ENCODE peak calls at places on chromosomes 1 and 21, in ten cellular contexts. N is colonic mucosa; S is breast epithelium; M is left ventricle myocardium inferior; T is WTC11; O is AG09309; G is dorsolateral prefrontal cortex; R is HL-60; K is AG10803; F is CD8-positive, alpha-beta T cell. Z is an unnamed sample.

GRCh38 chr1:31390071-31390470 is 17.2 kb upstream of the FABP3 start:
- DNase-seq in N (peak), S (peak), M (no peak), T (no peak), O (no peak), G (no peak), R (no peak), K (no peak), F (no peak), Z (no peak)

GRCh38 chr1:25651824-25652741 is 35.5 kb downstream of the MAN1C1 start:
- DNase-seq in N (no peak), S (no peak), M (peak), T (no peak), O (no peak), G (no peak), R (no peak), K (no peak), F (no peak), Z (no peak)

GRCh38 chr1:86992790-86993189 is 78.4 kb downstream of the HS2ST1 start:
- DNase-seq in N (no peak), S (no peak), M (no peak), T (no peak), O (no peak), G (no peak), R (no peak), K (no peak), F (no peak), Z (no peak)

GRCh38 chr1:228077565-228078330 is 4.8 kb upstream of the ARF1 start:
- DNase-seq in N (no peak), S (no peak), M (peak), T (no peak), O (no peak), G (no peak), R (no peak), K (no peak), F (no peak), Z (no peak)

GRCh38 chr1:86849756-86850155 is 64.2 kb downstream of the SELENOF start:
- DNase-seq in N (no peak), S (no peak), M (no peak), T (no peak), O (no peak), G (no peak), R (no peak), K (no peak), F (no peak), Z (no peak)

GRCh38 chr1:93635614-93636543 is 45.8 kb downstream of the BCAR3 start:
- DNase-seq in N (no peak), S (no peak), M (no peak), T (peak), O (no peak), G (no peak), R (no peak), K (peak), F (no peak), Z (peak)

GRCh38 chr1:197096137-197096536 is 29.1 kb upstream of the F13B start:
- DNase-seq in N (no peak), S (no peak), M (no peak), T (no peak), O (no peak), G (no peak), R (no peak), K (no peak), F (no peak), Z (no peak)

GRCh38 chr1:59453297-59453970 is 156.5 kb downstream of the FGGY start:
- DNase-seq in N (no peak), S (no peak), M (no peak), T (no peak), O (no peak), G (no peak), R (no peak), K (no peak), F (no peak), Z (no peak)

GRCh38 chr1:40651138-40651857 is 14.2 kb downstream of the RIMS3 start:
- DNase-seq in N (peak), S (no peak), M (peak), T (no peak), O (no peak), G (peak), R (no peak), K (no peak), F (no peak), Z (no peak)

GRCh38 chr21:41137889-41138288 is 30.1 kb upstream of the BACE2 start:
- DNase-seq in N (no peak), S (no peak), M (no peak), T (no peak), O (no peak), G (no peak), R (no peak), K (no peak), F (no peak), Z (no peak)

GRCh38 chr1:85612704-85613361 is 32.3 kb downstream of the CCN1 start:
- DNase-seq in N (no peak), S (no peak), M (no peak), T (no peak), O (peak), G (no peak), R (no peak), K (peak), F (no peak), Z (no peak)

GRCh38 chr21:46089285-46089684 is 8.6 kb upstream of the COL6A2 start:
- DNase-seq in N (no peak), S (no peak), M (no peak), T (no peak), O (no peak), G (no peak), R (no peak), K (peak), F (no peak), Z (no peak)

GRCh38 chr1:93758842-93759515 is 77.3 kb upstream of the BCAR3 start:
- DNase-seq in N (no peak), S (no peak), M (no peak), T (no peak), O (peak), G (no peak), R (peak), K (peak), F (no peak), Z (peak)

GRCh38 chr1:115469703-115470476 is 131.8 kb upstream of the NGF start:
- DNase-seq in N (peak), S (no peak), M (peak), T (peak), O (no peak), G (no peak), R (no peak), K (peak), F (no peak), Z (peak)

GRCh38 chr1:150498342-150498741 is 9.6 kb upstream of the ECM1 start:
- DNase-seq in N (no peak), S (no peak), M (no peak), T (no peak), O (no peak), G (no peak), R (no peak), K (no peak), F (no peak), Z (no peak)

GRCh38 chr1:186438567-186438966 is 22.3 kb downstream of the PDC start:
- DNase-seq in N (no peak), S (no peak), M (no peak), T (no peak), O (no peak), G (no peak), R (no peak), K (no peak), F (no peak), Z (no peak)

GRCh38 chr1:203152158-203153034 is 23.2 kb downstream of the MYBPH start:
- DNase-seq in N (no peak), S (no peak), M (no peak), T (no peak), O (no peak), G (no peak), R (no peak), K (peak), F (no peak), Z (no peak)

GRCh38 chr1:230114245-230114651 is 47.2 kb downstream of the GALNT2 start:
- DNase-seq in N (no peak), S (no peak), M (no peak), T (no peak), O (no peak), G (no peak), R (no peak), K (no peak), F (no peak), Z (no peak)

GRCh38 chr1:18707696-18708257 is 77.1 kb downstream of the PAX7 start:
- DNase-seq in N (no peak), S (no peak), M (no peak), T (no peak), O (no peak), G (no peak), R (no peak), K (no peak), F (no peak), Z (no peak)

GRCh38 chr1:24391882-24392603 is 21.5 kb downstream of the STPG1 start:
- DNase-seq in N (peak), S (no peak), M (peak), T (peak), O (no peak), G (no peak), R (no peak), K (peak), F (no peak), Z (peak)

GRCh38 chr1:77889671-77890070 is 1.2 kb downstream of the NEXN start:
- DNase-seq in N (no peak), S (no peak), M (no peak), T (no peak), O (peak), G (no peak), R (no peak), K (peak), F (no peak), Z (no peak)

GRCh38 chr1:46718340-46718726 is 581 bp downstream of the EFCAB14 start:
- DNase-seq in N (peak), S (no peak), M (no peak), T (no peak), O (no peak), G (no peak), R (no peak), K (no peak), F (no peak), Z (no peak)

GRCh38 chr1:200379940-200380588 is 29.8 kb downstream of the ZNF281 start:
- DNase-seq in N (no peak), S (no peak), M (no peak), T (no peak), O (no peak), G (no peak), R (no peak), K (no peak), F (no peak), Z (no peak)

GRCh38 chr1:236560213-236560771 is 36.5 kb downstream of the LGALS8 start:
- DNase-seq in N (no peak), S (no peak), M (no peak), T (no peak), O (no peak), G (no peak), R (no peak), K (no peak), F (no peak), Z (no peak)

GRCh38 chr1:13746342-13746741 is 46.4 kb downstream of the PRDM2 start:
- DNase-seq in N (no peak), S (no peak), M (no peak), T (no peak), O (no peak), G (no peak), R (no peak), K (no peak), F (no peak), Z (no peak)

GRCh38 chr21:14901482-14901958 is 163.3 kb downstream of the NRIP1 start:
- DNase-seq in N (no peak), S (no peak), M (no peak), T (no peak), O (no peak), G (no peak), R (no peak), K (peak), F (no peak), Z (no peak)

GRCh38 chr1:58065520-58065919 is 481.0 kb downstream of the OMA1 start:
- DNase-seq in N (no peak), S (no peak), M (no peak), T (peak), O (no peak), G (no peak), R (no peak), K (no peak), F (no peak), Z (peak)

GRCh38 chr1:228059536-228060457 is 22.7 kb upstream of the ARF1 start:
- DNase-seq in N (peak), S (peak), M (no peak), T (peak), O (no peak), G (no peak), R (no peak), K (no peak), F (peak), Z (no peak)

GRCh38 chr1:174995121-174995520 is 4.6 kb upstream of the CACYBP start:
- DNase-seq in N (no peak), S (no peak), M (no peak), T (no peak), O (no peak), G (no peak), R (no peak), K (no peak), F (no peak), Z (no peak)

GRCh38 chr1:202247837-202248795 is 54.5 kb downstream of the LGR6 start:
- DNase-seq in N (no peak), S (peak), M (no peak), T (no peak), O (no peak), G (no peak), R (no peak), K (peak), F (no peak), Z (no peak)

GRCh38 chr21:29849735-29850176 is 90.0 kb downstream of the GRIK1 start:
- DNase-seq in N (peak), S (no peak), M (peak), T (peak), O (peak), G (no peak), R (peak), K (peak), F (peak), Z (peak)

GRCh38 chr1:12177999-12178441 is 11.2 kb downstream of the TNFRSF1B start:
- DNase-seq in N (peak), S (no peak), M (peak), T (no peak), O (peak), G (no peak), R (peak), K (peak), F (peak), Z (no peak)

DNA sequence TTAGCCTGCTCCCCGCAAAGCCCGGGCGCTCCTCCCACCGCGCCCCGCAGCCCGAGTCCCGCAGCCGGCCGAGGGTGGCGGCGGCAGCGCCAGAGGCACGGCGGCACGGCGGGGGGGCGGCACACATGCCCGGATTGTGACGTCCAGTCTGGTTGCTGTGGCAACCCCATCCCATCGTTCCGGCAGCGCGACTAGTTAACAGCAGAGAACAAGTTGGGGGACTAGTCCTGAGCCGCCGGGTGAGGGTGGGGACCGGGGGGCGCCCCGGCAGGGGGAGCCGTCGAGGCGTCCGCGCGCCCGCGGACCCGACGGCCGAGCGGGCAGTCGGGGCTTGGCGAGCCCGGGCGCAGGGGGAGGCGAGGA is at the start of gene CHD5:
- DNase-seq in N (no peak), S (no peak), M (no peak), T (peak), O (no peak), G (no peak), R (no peak), K (no peak), F (no peak), Z (no peak)
- TF ChIP-seq CTCF in N (no peak), S (no peak), M (peak), T (no peak), O (no peak), G (no peak), R (no peak), K (no peak), F (no peak), Z (no peak)

DNA sequence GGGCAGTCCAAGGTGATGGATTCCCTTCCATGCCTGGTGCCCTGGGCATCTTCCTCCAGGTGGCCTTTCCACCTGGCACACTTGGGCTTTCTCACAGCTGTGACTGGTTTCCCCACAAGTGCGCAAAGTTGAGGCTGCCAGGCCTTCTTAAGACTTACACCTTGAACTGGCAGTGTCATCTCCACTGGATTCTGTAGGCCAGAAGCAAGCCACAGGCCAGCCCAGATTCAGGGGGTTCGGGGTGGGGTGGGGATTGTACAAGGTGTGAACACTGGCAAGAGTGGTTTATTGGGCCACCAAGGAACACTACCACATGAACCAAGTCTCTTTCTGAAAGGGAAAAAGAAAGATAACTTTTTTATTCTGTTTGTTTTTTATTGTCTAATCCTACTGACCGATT is 27.2 kb downstream of the DYRK1A start:
- DNase-seq in N (no peak), S (no peak), M (no peak), T (no peak), O (no peak), G (no peak), R (no peak), K (no peak), F (no peak), Z (no peak)
- TF ChIP-seq CTCF in N (no peak), S (no peak), M (no peak), T (no peak), O (no peak), G (no peak), R (no peak), K (no peak), F (no peak), Z (no peak)

GRCh38 chr1:2019162-2019542 is at the start of gene GABRD:
- DNase-seq in N (no peak), S (no peak), M (no peak), T (peak), O (no peak), G (no peak), R (no peak), K (no peak), F (no peak), Z (peak)

GRCh38 chr1:2016123-2016522 is 3.0 kb upstream of the GABRD start:
- DNase-seq in N (no peak), S (no peak), M (no peak), T (no peak), O (no peak), G (no peak), R (no peak), K (no peak), F (no peak), Z (no peak)

GRCh38 chr1:2019571-2020309 is 595 bp downstream of the GABRD start:
- DNase-seq in N (no peak), S (no peak), M (no peak), T (peak), O (no peak), G (no peak), R (no peak), K (no peak), F (no peak), Z (peak)

GRCh38 chr1:2020310-2020655 is 1.1 kb downstream of the GABRD start:
- DNase-seq in N (no peak), S (no peak), M (no peak), T (no peak), O (no peak), G (no peak), R (no peak), K (no peak), F (no peak), Z (no peak)

GRCh38 chr1:2018217-2019161 is 656 bp upstream of the GABRD start:
- DNase-seq in N (no peak), S (no peak), M (no peak), T (peak), O (no peak), G (no peak), R (no peak), K (no peak), F (no peak), Z (no peak)
- TF ChIP-seq CTCF in N (no peak), S (no peak), M (no peak), T (no peak), O (no peak), G (no peak), R (no peak), K (no peak), F (no peak), Z (no peak)

DNA sequence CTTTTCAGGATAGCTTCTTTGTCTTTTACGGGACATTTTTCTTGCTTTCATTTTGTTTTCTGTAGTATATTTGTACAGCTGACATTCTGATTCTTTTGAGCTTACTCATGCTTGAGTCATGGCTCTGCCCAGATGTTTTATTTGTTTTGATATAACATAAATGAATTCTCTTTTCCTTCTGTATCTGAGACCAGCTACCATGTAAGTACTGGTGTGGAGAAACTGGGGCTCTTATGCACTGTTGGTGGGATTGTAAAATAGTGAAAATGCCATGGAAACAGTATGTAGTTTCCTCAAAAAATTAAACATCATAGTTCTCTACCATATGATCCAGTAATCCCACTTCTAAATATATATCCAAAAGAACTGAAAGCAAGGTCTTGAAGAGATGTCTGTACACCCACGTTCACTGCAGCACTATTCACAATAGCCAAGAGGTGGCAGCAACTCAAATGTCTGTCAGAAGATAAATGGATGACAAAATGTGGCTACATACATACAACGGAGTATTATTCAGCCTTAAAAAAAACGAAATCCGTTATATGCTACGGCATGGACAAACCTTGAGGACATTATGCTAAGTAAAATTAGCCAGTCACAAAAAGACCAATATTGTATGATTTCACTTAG is 61.4 kb downstream of the EIF2B3 start:
- DNase-seq in N (no peak), S (no peak), M (no peak), T (no peak), O (peak), G (no peak), R (no peak), K (peak), F (no peak), Z (no peak)
- TF ChIP-seq CTCF in N (peak), S (no peak), M (peak), T (no peak), O (peak), G (peak), R (no peak), K (peak), F (no peak), Z (peak)

DNA sequence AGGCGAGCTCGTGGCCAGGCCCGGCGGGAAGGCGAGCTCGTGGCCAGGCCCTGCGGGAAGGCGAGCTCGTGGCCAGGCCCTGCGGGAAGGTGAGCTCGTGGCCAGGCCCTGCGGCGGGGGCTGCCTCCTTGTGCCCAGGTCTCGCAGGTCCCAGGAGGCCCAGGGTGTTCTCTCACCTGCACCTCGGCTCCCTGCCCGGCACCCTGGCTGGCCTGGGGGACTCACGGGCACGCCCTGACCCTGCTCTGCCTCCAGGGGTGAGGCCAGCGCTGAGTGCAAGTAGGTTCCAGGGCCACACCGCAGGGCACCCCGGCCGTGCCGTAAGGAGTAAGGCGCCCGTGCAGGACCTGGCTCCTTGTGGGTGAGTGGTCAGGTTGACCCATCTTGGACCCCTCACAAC is 4.4 kb downstream of the SDF4 start:
- DNase-seq in N (no peak), S (no peak), M (no peak), T (no peak), O (no peak), G (no peak), R (no peak), K (no peak), F (no peak), Z (no peak)
- TF ChIP-seq CTCF in N (no peak), S (no peak), M (no peak), T (no peak), O (no peak), G (no peak), R (no peak), K (no peak), F (no peak), Z (no peak)

GRCh38 chr1:161483361-161483760 is 21.9 kb upstream of the FCGR2A start:
- DNase-seq in N (no peak), S (no peak), M (no peak), T (no peak), O (no peak), G (no peak), R (no peak), K (no peak), F (no peak), Z (no peak)
- TF ChIP-seq CTCF in N (no peak), S (no peak), M (no peak), T (no peak), O (no peak), G (no peak), R (no peak), K (no peak), F (no peak), Z (peak)

GRCh38 chr1:45584351-45585109 is 689 bp downstream of the NASP start:
- DNase-seq in N (peak), S (peak), M (peak), T (peak), O (peak), G (peak), R (peak), K (peak), F (peak), Z (peak)
- TF ChIP-seq CTCF in N (no peak), S (no peak), M (no peak), T (no peak), O (no peak), G (no peak), R (no peak), K (peak), F (no peak), Z (no peak)

GRCh38 chr1:171566467-171566866 is 55.6 kb upstream of the MYOCOS start:
- DNase-seq in N (no peak), S (no peak), M (no peak), T (no peak), O (no peak), G (no peak), R (no peak), K (no peak), F (no peak), Z (no peak)
- TF ChIP-seq CTCF in N (no peak), S (no peak), M (no peak), T (no peak), O (peak), G (no peak), R (no peak), K (no peak), F (no peak), Z (no peak)